ENCODE peak calls at places on chromosomes 5 and 9, in six cellular contexts. P is neuronal stem cell, E is mammary epithelial cell, W is substantia nigra, O is foreskin keratinocyte, M is right lobe of liver. X is an unnamed sample.

GRCh38 chr5:166032601-166033000 is 2258.8 kb upstream of the WWC1 start:
- DNase-seq in P (no peak), E (peak), W (no peak), O (peak), M (no peak), X (peak)

GRCh38 chr9:89531766-89532165 is 33.9 kb upstream of the SEMA4D start:
- DNase-seq in P (no peak), E (no peak), W (no peak), O (no peak), M (no peak), X (no peak)

GRCh38 chr5:163508753-163509152 is 3.3 kb downstream of the MAT2B start:
- DNase-seq in P (no peak), E (no peak), W (no peak), O (no peak), M (no peak), X (no peak)

GRCh38 chr5:89327621-89328020 is 444.6 kb upstream of the MEF2C start:
- DNase-seq in P (no peak), E (no peak), W (no peak), O (no peak), M (no peak), X (no peak)

GRCh38 chr5:177496111-177497010 is 1.0 kb downstream of the PDLIM7 start:
- DNase-seq in P (peak), E (peak), W (no peak), O (no peak), M (peak), X (no peak)

GRCh38 chr9:15403155-15403554 is 19.5 kb upstream of the SNAPC3 start:
- DNase-seq in P (no peak), E (no peak), W (no peak), O (no peak), M (no peak), X (no peak)

GRCh38 chr5:43016217-43016779 is 23.8 kb downstream of the ANXA2R start:
- DNase-seq in P (no peak), E (no peak), W (no peak), O (no peak), M (no peak), X (no peak)

GRCh38 chr5:158837908-158838307 is 261.8 kb downstream of the EBF1 start:
- DNase-seq in P (no peak), E (no peak), W (no peak), O (no peak), M (no peak), X (no peak)

GRCh38 chr9:3473402-3473801 is 52.4 kb downstream of the RFX3 start:
- DNase-seq in P (no peak), E (no peak), W (no peak), O (no peak), M (no peak), X (no peak)

GRCh38 chr5:78908173-78908901 is 76.8 kb downstream of the ARSB start:
- DNase-seq in P (peak), E (no peak), W (no peak), O (no peak), M (no peak), X (no peak)

GRCh38 chr9:112142420-112142819 is 32.7 kb downstream of the SUSD1 start:
- DNase-seq in P (no peak), E (peak), W (no peak), O (no peak), M (no peak), X (no peak)

GRCh38 chr9:92966518-92966800 is 19.1 kb downstream of the FGD3 start:
- DNase-seq in P (no peak), E (no peak), W (no peak), O (no peak), M (no peak), X (no peak)

GRCh38 chr5:171709930-171710329 is 75.7 kb upstream of the SMIM23 start:
- DNase-seq in P (no peak), E (no peak), W (no peak), O (no peak), M (no peak), X (no peak)

GRCh38 chr9:25742241-25742640 is 64.0 kb upstream of the TUSC1 start:
- DNase-seq in P (peak), E (no peak), W (no peak), O (no peak), M (no peak), X (no peak)

GRCh38 chr5:98341711-98342042 is 431.8 kb upstream of the RGMB start:
- DNase-seq in P (no peak), E (no peak), W (no peak), O (peak), M (no peak), X (no peak)
- H3K27ac ChIP-seq in P (no peak), E (no peak), W (no peak), O (peak), M (no peak), X (no peak)

GRCh38 chr5:174532453-174533126 is 191.8 kb upstream of the MSX2 start:
- DNase-seq in P (peak), E (peak), W (no peak), O (peak), M (peak), X (peak)
- H3K27ac ChIP-seq in P (no peak), E (peak), W (no peak), O (peak), M (no peak), X (peak)

DNA sequence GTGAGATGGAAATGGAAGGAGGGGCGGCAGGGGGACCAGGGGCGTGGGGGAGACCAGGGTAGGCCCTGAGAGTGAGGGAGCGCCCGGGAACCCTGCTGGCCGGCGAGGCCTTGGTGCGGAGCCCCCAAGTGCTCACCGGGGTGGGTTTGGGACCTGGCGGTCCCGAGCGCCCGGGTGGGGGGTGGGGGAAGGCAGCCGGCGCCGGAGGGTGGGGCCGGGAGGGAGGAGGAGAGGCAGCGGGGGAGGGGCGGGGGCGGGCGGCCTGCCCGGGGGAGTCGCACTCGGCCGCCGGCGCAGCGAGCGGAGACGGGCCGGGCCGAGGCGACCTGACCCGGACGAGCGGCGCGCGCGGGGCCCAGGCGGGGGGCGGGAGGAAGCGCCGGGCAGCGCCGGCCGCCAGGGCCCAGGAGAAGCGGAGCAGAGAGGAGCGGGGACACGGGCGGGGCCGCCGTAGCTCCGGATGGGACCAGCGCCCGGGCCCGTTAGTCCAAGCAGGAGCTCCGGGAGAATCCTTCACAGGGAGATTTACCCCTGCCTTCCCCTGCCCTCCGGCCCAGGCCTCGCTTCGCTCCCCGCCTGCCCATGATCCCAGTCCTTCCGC is at the start of gene NPR2:
- DNase-seq in P (no peak), E (no peak), W (no peak), O (no peak), M (peak), X (no peak)
- H3K27ac ChIP-seq in P (no peak), E (no peak), W (peak), O (no peak), M (peak), X (no peak)

GRCh38 chr9:120715331-120715924 is 1.2 kb upstream of the MEGF9 start:
- DNase-seq in P (peak), E (no peak), W (no peak), O (no peak), M (peak), X (no peak)
- H3K27ac ChIP-seq in P (no peak), E (peak), W (peak), O (peak), M (peak), X (peak)

GRCh38 chr5:149956685-149957084 is 3.9 kb upstream of the SLC26A2 start:
- DNase-seq in P (no peak), E (no peak), W (no peak), O (no peak), M (no peak), X (no peak)
- H3K27ac ChIP-seq in P (no peak), E (no peak), W (no peak), O (no peak), M (no peak), X (no peak)

GRCh38 chr5:128227984-128228383 is 144.4 kb downstream of the SLC12A2 start:
- DNase-seq in P (no peak), E (peak), W (no peak), O (no peak), M (no peak), X (peak)

GRCh38 chr5:128225245-128226030 is 141.9 kb downstream of the SLC12A2 start:
- DNase-seq in P (no peak), E (peak), W (no peak), O (no peak), M (no peak), X (no peak)

GRCh38 chr5:128224336-128224735 is 140.8 kb downstream of the SLC12A2 start:
- DNase-seq in P (no peak), E (no peak), W (no peak), O (no peak), M (no peak), X (no peak)

DNA sequence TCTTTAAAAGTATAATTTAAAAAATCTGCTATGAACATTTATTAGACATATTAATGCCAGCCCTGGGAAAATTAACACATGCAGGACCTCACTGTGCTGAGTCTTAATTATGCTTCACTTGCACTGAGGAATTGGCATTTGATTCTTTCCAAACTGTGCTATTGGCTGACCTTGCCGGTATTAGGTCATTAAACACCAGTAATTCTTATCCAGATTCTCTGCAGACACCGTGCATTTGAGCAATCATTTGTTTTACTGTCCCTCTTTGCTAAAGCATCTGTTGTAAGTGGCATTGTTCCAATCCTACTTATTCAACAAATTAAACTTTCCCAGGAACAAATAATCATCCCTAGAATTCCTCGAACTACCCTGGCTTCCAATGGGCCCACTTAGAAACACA is 144.9 kb downstream of the SLC12A2 start:
- DNase-seq in P (no peak), E (no peak), W (no peak), O (no peak), M (no peak), X (no peak)
- H3K27ac ChIP-seq in P (no peak), E (no peak), W (no peak), O (no peak), M (no peak), X (peak)

DNA sequence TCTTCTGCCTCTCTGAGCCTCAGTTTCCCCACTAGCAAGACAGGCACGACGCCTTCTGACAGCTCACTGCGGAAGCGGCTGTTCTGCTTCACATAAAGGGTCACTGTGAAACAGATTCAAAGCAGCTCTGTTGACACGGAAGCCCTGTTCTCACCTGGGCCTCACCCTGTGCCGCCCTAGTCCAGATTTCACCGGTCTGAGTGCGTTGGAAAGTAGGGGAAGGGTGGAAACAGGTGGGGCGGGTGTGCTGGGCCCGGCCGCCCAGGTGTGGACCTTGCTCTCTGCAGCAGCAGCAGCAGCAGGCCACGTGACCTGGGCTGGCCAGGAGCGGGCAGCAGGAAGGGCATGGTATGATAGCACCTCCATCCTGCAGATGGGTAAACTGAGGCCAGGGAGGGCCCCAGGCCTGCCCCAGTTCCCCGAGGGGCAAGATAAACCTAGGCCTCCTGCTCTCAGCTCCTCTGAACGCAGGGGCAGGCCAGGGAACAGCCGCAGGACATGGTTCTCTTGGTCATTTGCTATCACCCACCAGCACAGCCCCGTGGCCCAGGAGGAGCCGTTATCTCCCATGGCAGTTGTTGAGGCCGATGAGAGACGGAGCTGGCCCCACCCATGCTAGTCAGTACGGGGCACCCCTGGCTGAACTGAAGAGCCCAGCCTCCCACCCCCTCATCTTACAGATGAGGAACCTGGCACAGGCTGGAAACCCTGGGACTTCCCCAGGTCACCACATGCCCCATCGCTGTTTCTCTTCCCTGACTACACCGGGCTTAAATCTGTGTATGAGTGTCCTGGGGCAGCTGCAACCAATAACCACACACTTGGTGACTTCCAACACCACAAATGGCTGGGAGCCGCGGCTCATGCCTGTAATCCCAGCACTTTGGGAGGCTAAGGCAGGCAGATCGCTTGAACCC is 12.1 kb downstream of the PTGES2 start:
- DNase-seq in P (no peak), E (no peak), W (no peak), O (no peak), M (peak), X (no peak)
- H3K27ac ChIP-seq in P (no peak), E (no peak), W (no peak), O (no peak), M (peak), X (no peak)

X was measured in epithelial cell of prostate.